ENCODE peak calls at places on chromosomes 11 and 22, in seven cellular contexts. N is neuronal stem cell, W is trophoblast cell, X is IMR-90, A is mesenchymal stem cell, Z is H1, S is H9. Y is an unnamed sample.

GRCh38 chr22:42328130-42328821 is 57.8 kb upstream of the TCF20 start:
- DNase-seq in X (no peak), Z (no peak), S (no peak), A (no peak), N (no peak), W (peak), Y (no peak)

GRCh38 chr11:6199174-6199810 is at the start of gene OR52W1:
- DNase-seq in N (no peak), Z (no peak), S (no peak), A (no peak), W (no peak), X (no peak), Y (no peak)

GRCh38 chr11:26286472-26287066 is 45.4 kb upstream of the ANO3 start:
- DNase-seq in W (peak), X (peak), A (peak), Z (no peak), N (peak), S (peak), Y (peak)

GRCh38 chr11:36619502-36619901 is 21.5 kb upstream of the RAG2 start:
- DNase-seq in Z (no peak), W (no peak), X (no peak), A (no peak), N (no peak), S (no peak), Y (peak)

GRCh38 chr11:77158041-77158695 is 30.1 kb downstream of the MYO7A start:
- DNase-seq in S (no peak), N (no peak), X (no peak), Z (no peak), A (no peak), W (peak), Y (no peak)

GRCh38 chr22:32127904-32128303 is 31.2 kb downstream of the C22orf42 start:
- DNase-seq in Z (peak), A (no peak), X (no peak), W (no peak), S (peak), N (no peak), Y (peak)

GRCh38 chr11:84887055-84887629 is 740.0 kb downstream of the DLG2 start:
- DNase-seq in N (no peak), A (no peak), Z (no peak), X (no peak), S (no peak), W (no peak), Y (no peak)

GRCh38 chr11:14149683-14150082 is 187.2 kb downstream of the SPON1 start:
- DNase-seq in N (no peak), S (no peak), X (no peak), Z (no peak), W (no peak), A (no peak), Y (no peak)

GRCh38 chr11:100756556-100756955 is 69.5 kb downstream of the ARHGAP42 start:
- DNase-seq in X (no peak), N (no peak), W (no peak), S (no peak), A (no peak), Z (no peak), Y (no peak)

GRCh38 chr11:117143390-117143789 is 697 bp upstream of the PAFAH1B2 start:
- DNase-seq in W (no peak), Z (no peak), A (peak), S (no peak), N (peak), X (peak), Y (peak)

GRCh38 chr11:47107709-47108108 is 69.0 kb downstream of the ARFGAP2 start:
- DNase-seq in S (no peak), W (no peak), A (no peak), X (no peak), Z (no peak), N (no peak), Y (no peak)

GRCh38 chr22:37383342-37383741 is 43.9 kb downstream of the ELFN2 start:
- DNase-seq in W (no peak), Z (no peak), N (no peak), S (no peak), X (peak), A (no peak), Y (no peak)

GRCh38 chr11:78338138-78338537 is 79.5 kb downstream of the GAB2 start:
- DNase-seq in S (no peak), Z (no peak), N (no peak), W (no peak), A (no peak), X (no peak), Y (no peak)

GRCh38 chr11:61647529-61647928 is 32.7 kb upstream of the DAGLA start:
- DNase-seq in Z (no peak), N (no peak), A (no peak), X (no peak), W (no peak), S (no peak), Y (no peak)

GRCh38 chr11:74157169-74157568 is 13.6 kb downstream of the C2CD3 start:
- DNase-seq in X (peak), S (no peak), A (no peak), N (no peak), W (no peak), Z (no peak), Y (no peak)

GRCh38 chr11:18700375-18700774 is 1.8 kb downstream of the TMEM86A start:
- DNase-seq in Z (no peak), S (no peak), X (peak), N (no peak), A (peak), W (no peak), Y (no peak)

GRCh38 chr11:13669544-13670488 is 1.3 kb downstream of the FAR1 start:
- DNase-seq in X (no peak), S (no peak), N (no peak), W (peak), Z (no peak), A (peak), Y (no peak)

GRCh38 chr22:21000215-21000986 is 1.5 kb downstream of the THAP7 start:
- DNase-seq in N (no peak), W (no peak), X (no peak), S (no peak), Z (no peak), A (no peak), Y (no peak)

GRCh38 chr11:74008373-74009229 is at the start of gene UCP3:
- DNase-seq in X (no peak), N (no peak), A (no peak), S (no peak), W (no peak), Z (no peak), Y (no peak)

GRCh38 chr11:69101100-69101791 is 52.5 kb downstream of the TPCN2 start:
- DNase-seq in X (peak), N (peak), Z (peak), W (peak), S (peak), A (peak), Y (peak)

GRCh38 chr22:43226368-43226979 is 39.5 kb upstream of the TTLL12 start:
- DNase-seq in Z (peak), N (peak), W (no peak), A (peak), X (peak), S (peak), Y (peak)

GRCh38 chr11:107293677-107294344 is 163.8 kb downstream of the CWF19L2 start:
- DNase-seq in Z (peak), S (peak), W (no peak), N (no peak), X (no peak), A (no peak), Y (peak)

GRCh38 chr11:85539740-85540139 is 87.4 kb downstream of the DLG2 start:
- DNase-seq in X (no peak), S (no peak), N (no peak), A (no peak), Z (no peak), W (no peak), Y (peak)

GRCh38 chr11:64879226-64879900 is 942 bp upstream of the EHD1 start:
- DNase-seq in S (no peak), N (no peak), X (no peak), A (peak), W (no peak), Z (no peak), Y (no peak)

GRCh38 chr11:110130642-110131238 is 37.5 kb downstream of the ZC3H12C start:
- DNase-seq in N (peak), X (peak), W (no peak), S (peak), A (no peak), Z (peak), Y (peak)

GRCh38 chr11:106172389-106172991 is 95.0 kb downstream of the AASDHPPT start:
- DNase-seq in S (no peak), N (no peak), A (no peak), X (no peak), Z (no peak), W (peak), Y (no peak)

GRCh38 chr11:62931501-62932278 is 10.5 kb upstream of the CHRM1 start:
- DNase-seq in A (no peak), Z (no peak), X (no peak), N (no peak), W (no peak), S (peak), Y (peak)

GRCh38 chr11:70862093-70862492 is 390.3 kb downstream of the SHANK2 start:
- DNase-seq in S (no peak), N (no peak), Z (no peak), W (no peak), X (no peak), A (no peak), Y (no peak)
- H3K18ac ChIP-seq in S (no peak), N (peak), Z (no peak), W (no peak), X (no peak), A (no peak), Y (no peak)

DNA sequence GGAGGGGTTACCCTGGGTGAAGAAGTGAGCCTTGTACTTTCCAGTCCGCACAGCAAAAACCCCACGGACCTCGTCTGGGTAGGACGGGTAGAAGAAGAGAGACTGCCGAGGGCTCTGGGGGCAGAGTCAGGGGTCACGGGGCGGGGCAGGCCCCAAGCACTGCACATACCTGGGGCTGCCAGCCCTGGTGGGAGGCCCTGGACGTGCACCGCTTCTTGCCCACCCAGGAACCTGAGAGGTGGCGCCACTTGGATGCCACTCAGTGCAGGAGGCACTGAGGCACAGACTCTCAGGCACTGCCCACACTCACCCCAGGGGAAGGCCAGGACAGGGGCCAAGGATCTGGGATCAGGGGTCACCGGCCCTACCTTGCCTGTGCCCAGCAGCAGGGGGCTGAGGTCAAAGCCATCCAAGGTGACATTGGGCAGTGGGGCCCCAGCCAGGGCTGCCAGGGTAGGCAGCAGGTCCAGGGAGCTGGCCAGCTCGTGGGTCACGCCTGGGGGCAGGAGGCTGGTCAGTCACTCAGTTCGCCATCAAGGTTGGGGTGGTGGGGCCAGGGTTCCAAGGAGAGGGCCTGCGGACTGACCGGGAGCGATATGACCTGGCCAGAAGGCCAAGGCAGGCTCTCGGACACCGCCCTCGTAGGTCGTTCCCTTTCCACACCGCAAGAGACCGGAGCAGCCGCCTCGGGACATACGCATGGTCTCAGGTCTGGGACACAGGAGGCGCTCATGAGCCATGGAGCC is 2.2 kb downstream of the ARSA start:
- DNase-seq in S (peak), A (no peak), Z (no peak), X (no peak), W (no peak), N (no peak), Y (no peak)
- H3K18ac ChIP-seq in S (no peak), A (no peak), Z (no peak), X (no peak), W (no peak), N (no peak), Y (no peak)

DNA sequence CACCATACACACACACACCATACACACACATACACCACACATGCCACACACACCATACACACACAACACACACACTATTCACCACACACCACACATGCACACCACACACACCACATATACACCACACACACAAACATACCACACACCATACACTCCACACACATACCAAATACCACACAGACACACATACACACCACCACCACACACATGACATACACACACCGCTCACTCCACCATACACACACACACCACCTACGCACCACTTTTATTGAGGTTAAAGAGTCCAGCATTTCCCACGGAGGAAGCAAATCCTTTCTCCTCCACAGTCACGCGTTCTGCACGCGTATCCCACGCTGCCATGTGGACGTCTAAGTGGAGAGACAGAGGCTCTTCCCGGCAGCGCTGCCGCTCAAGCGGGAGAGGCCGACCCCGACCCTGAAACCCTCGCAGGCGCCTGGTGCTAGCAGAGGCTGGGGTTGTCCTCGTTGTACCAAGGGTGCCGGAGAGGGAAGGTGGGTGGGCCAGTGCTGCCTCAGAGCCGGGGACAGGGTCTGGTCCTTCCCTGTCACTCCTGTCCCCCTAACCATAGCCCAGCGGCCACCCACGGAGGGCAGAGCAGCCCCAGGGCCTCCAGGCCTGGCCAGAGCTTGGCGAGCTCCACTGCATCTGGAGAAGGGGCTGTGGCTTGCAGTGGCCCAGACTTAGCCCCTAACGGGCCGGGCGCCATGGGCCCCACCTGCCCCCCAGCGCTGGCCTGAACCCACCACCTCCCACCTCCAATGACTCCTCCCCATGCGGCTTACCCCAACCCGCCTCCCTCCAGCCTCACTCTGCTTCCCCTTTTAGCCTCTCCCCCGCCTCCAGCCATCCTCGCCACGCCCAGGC is 1495.0 kb downstream of the BRD1 start:
- DNase-seq in A (no peak), Z (no peak), S (no peak), N (no peak), X (no peak), W (no peak), Y (no peak)
- H3K18ac ChIP-seq in A (no peak), Z (no peak), S (no peak), N (peak), X (no peak), W (no peak), Y (no peak)

DNA sequence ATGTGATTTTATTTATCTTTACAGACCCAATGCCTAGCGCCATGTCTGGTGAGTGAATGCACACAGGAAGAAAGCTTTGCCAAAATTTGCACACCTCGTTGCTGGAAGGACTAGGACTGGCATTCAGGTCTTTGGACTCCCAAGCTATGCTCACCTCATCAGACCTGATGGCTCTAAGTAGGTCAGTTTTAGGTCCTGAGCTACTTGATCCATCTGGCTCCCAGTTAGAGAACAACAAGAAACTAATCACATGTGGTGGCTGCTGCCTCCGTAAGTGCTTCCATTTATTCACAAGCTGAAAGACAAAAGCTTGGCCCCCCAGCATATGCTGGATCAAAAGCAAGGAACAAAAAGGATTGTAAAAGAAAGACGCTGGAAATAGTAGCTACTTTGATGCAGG is 269.0 kb downstream of the KIRREL3 start:
- DNase-seq in X (no peak), Z (no peak), S (no peak), N (no peak), W (no peak), A (no peak), Y (no peak)
- H3K18ac ChIP-seq in X (no peak), Z (no peak), S (no peak), N (peak), W (no peak), A (no peak), Y (no peak)

GRCh38 chr22:33538277-33538885 is 381.9 kb downstream of the LARGE1 start:
- DNase-seq in Z (no peak), N (no peak), S (no peak), X (no peak), W (no peak), A (no peak), Y (no peak)
- H3K18ac ChIP-seq in Z (no peak), N (no peak), S (no peak), X (no peak), W (no peak), A (no peak), Y (no peak)

GRCh38 chr11:32886180-32886579 is 6.4 kb upstream of the QSER1 start:
- DNase-seq in A (no peak), W (no peak), X (no peak), S (no peak), N (no peak), Z (no peak), Y (no peak)

GRCh38 chr11:32885556-32885955 is 7.1 kb upstream of the QSER1 start:
- DNase-seq in N (no peak), X (no peak), S (peak), W (no peak), A (no peak), Z (no peak), Y (no peak)

GRCh38 chr11:32884770-32885384 is 7.7 kb upstream of the QSER1 start:
- DNase-seq in X (no peak), W (no peak), S (no peak), A (peak), Z (no peak), N (no peak), Y (peak)

GRCh38 chr11:32884023-32884422 is 8.6 kb upstream of the QSER1 start:
- DNase-seq in Z (no peak), X (no peak), A (no peak), W (no peak), N (no peak), S (no peak), Y (no peak)

GRCh38 chr11:32881286-32881685 is 11.3 kb upstream of the QSER1 start:
- DNase-seq in A (no peak), N (no peak), W (no peak), Z (no peak), X (peak), S (no peak), Y (no peak)
- H3K18ac ChIP-seq in A (no peak), N (no peak), W (no peak), Z (no peak), X (no peak), S (no peak), Y (no peak)

GRCh38 chr11:129375731-129376657 is at the start of gene BARX2:
- DNase-seq in A (peak), W (peak), X (peak), Z (no peak), S (peak), N (peak), Y (peak)

GRCh38 chr11:129372609-129373488 is 2.8 kb upstream of the BARX2 start:
- DNase-seq in W (no peak), Z (no peak), N (peak), A (peak), S (peak), X (no peak), Y (peak)

GRCh38 chr11:129374081-129374992 is 1.3 kb upstream of the BARX2 start:
- DNase-seq in Z (no peak), W (no peak), A (peak), X (no peak), N (peak), S (peak), Y (peak)

GRCh38 chr11:129374993-129375721 is 491 bp upstream of the BARX2 start:
- DNase-seq in W (peak), N (peak), Z (no peak), S (peak), X (no peak), A (peak), Y (peak)

DNA sequence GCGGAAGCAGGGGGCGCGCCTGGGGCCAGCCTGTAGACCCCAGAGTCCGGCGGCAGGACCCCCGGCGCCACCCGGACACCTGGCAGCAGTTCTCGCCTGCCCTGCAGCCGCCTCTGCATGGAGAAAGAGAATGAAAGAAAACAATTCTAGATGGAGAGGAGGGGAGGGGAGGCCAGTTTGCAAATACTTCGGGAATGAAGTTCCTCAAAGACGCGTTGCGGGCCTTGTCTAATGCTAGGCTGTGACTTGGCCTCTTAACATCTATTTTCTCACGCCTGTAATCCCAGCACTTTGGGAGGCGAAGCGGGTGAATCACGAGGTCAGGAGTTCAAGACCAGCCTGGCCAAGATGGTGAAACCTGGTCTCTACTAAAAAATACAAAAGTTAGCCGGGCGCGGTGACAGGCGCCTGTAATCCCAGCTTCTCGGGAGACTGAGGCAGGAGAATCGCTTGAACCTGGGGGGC is 2.1 kb upstream of the BARX2 start:
- DNase-seq in Z (no peak), A (peak), S (no peak), W (peak), X (no peak), N (no peak), Y (peak)
- H3K18ac ChIP-seq in Z (no peak), A (no peak), S (no peak), W (no peak), X (no peak), N (no peak), Y (no peak)

GRCh38 chr11:11856638-11857037 is 14.9 kb downstream of the USP47 start:
- DNase-seq in Z (no peak), A (no peak), S (no peak), W (no peak), N (no peak), X (no peak), Y (no peak)
- H3K18ac ChIP-seq in Z (peak), A (no peak), S (no peak), W (no peak), N (no peak), X (no peak), Y (no peak)

Y was measured in mesendoderm.